ENCODE peak calls at places on chromosomes 16 and 17, in four cellular contexts. M is IMR-90, Q is mesenchymal stem cell, C is trophoblast cell. P is an unnamed sample.

GRCh38 chr17:81329279-81329926 is 34.3 kb upstream of the SLC38A10 start:
- DNase-seq in M (peak; percentile 92), Q (peak; percentile 94), C (peak; percentile 99), P (peak; percentile 94)

GRCh38 chr16:86151372-86151950 is 252.5 kb downstream of the IRF8 start:
- DNase-seq in Q (no peak), M (no peak), C (no peak), P (no peak)

GRCh38 chr16:12257926-12258561 is 281.5 kb downstream of the SNX29 start:
- DNase-seq in C (peak; percentile 7), M (no peak), Q (no peak), P (peak; percentile 57)

GRCh38 chr16:12677472-12677871 is 126.2 kb downstream of the CPPED1 start:
- DNase-seq in Q (no peak), M (no peak), C (no peak), P (no peak)

GRCh38 chr17:67372751-67373150 is 4.3 kb upstream of the PITPNC1 start:
- DNase-seq in M (no peak), Q (no peak), C (no peak), P (no peak)

GRCh38 chr16:53775821-53776431 is 72.0 kb downstream of the FTO start:
- DNase-seq in C (peak; percentile 37), M (peak; percentile 91), Q (peak; percentile 95), P (no peak)

GRCh38 chr17:850828-851759 is 68.9 kb downstream of the MRM3 start:
- DNase-seq in Q (peak; percentile 78), M (peak; percentile 40), C (no peak), P (no peak)

GRCh38 chr16:68351991-68352431 is 41.2 kb downstream of the PRMT7 start:
- DNase-seq in C (no peak), Q (no peak), M (no peak), P (no peak)

GRCh38 chr17:30450125-30451027 is 26.8 kb upstream of the GOSR1 start:
- DNase-seq in M (peak; percentile 33), Q (peak; percentile 62), C (peak; percentile 93), P (no peak)

GRCh38 chr17:29590261-29590978 is 972 bp upstream of the GIT1 start:
- DNase-seq in Q (peak; percentile 68), C (no peak), M (peak; percentile 58), P (no peak)

GRCh38 chr16:66844342-66845079 is at the start of gene CA7:
- DNase-seq in M (no peak), Q (no peak), C (no peak), P (no peak)

GRCh38 chr16:9015489-9015888 is 51.8 kb upstream of the USP7 start:
- DNase-seq in Q (no peak), C (peak; percentile 72), M (no peak), P (no peak)

GRCh38 chr16:85369741-85370528 is 243.2 kb upstream of the GSE1 start:
- DNase-seq in C (peak; percentile 37), M (no peak), Q (peak; percentile 71), P (peak; percentile 74)

GRCh38 chr17:68382582-68383085 is 74.7 kb downstream of the WIPI1 start:
- DNase-seq in C (no peak), M (no peak), Q (peak; percentile 53), P (peak; percentile 8)

GRCh38 chr17:10836145-10836544 is 1.7 kb downstream of the PIRT start:
- DNase-seq in C (no peak), M (no peak), Q (no peak), P (no peak)

GRCh38 chr17:75551276-75551675 is 25.8 kb downstream of the LLGL2 start:
- DNase-seq in C (peak; percentile 95), M (no peak), Q (peak; percentile 16), P (no peak)

GRCh38 chr17:3828151-3828851 is 17.7 kb downstream of the NCBP3 start:
- DNase-seq in Q (peak; percentile 68), C (no peak), M (peak; percentile 86), P (no peak)

GRCh38 chr16:1330260-1330914 is 3.1 kb upstream of the BAIAP3 start:
- DNase-seq in Q (no peak), C (no peak), M (no peak), P (peak; percentile 79)

GRCh38 chr17:34584805-34585416 is 5.5 kb downstream of the TMEM132E start:
- DNase-seq in Q (no peak), M (peak; percentile 2), C (no peak), P (no peak)

GRCh38 chr16:66740533-66740932 is 10.9 kb downstream of the DYNC1LI2 start:
- DNase-seq in M (no peak), Q (peak; percentile 24), C (no peak), P (no peak)

GRCh38 chr16:80883159-80883642 is 78.8 kb upstream of the CDYL2 start:
- DNase-seq in Q (no peak), C (no peak), M (no peak), P (no peak)

GRCh38 chr16:82585675-82586074 is 41.1 kb upstream of the CDH13 start:
- DNase-seq in Q (no peak), M (peak; percentile 88), C (no peak), P (no peak)

GRCh38 chr16:81642107-81642436 is 137.0 kb upstream of the PLCG2 start:
- DNase-seq in Q (no peak), M (no peak), C (no peak), P (no peak)

GRCh38 chr17:79866791-79867190 is 27.6 kb upstream of the CBX4 start:
- DNase-seq in C (no peak), Q (no peak), M (no peak), P (no peak)

GRCh38 chr16:26317885-26318284 is 626.1 kb downstream of the HS3ST4 start:
- DNase-seq in M (no peak), C (no peak), Q (no peak), P (no peak)

GRCh38 chr16:89506791-89507191 is 1.4 kb upstream of the SPG7 start:
- DNase-seq in Q (no peak), C (no peak), M (no peak), P (no peak)

GRCh38 chr17:1153795-1154546 is 25.8 kb downstream of the ABR start:
- DNase-seq in Q (no peak), M (peak; percentile 67), C (no peak), P (peak; percentile 82)

DNA sequence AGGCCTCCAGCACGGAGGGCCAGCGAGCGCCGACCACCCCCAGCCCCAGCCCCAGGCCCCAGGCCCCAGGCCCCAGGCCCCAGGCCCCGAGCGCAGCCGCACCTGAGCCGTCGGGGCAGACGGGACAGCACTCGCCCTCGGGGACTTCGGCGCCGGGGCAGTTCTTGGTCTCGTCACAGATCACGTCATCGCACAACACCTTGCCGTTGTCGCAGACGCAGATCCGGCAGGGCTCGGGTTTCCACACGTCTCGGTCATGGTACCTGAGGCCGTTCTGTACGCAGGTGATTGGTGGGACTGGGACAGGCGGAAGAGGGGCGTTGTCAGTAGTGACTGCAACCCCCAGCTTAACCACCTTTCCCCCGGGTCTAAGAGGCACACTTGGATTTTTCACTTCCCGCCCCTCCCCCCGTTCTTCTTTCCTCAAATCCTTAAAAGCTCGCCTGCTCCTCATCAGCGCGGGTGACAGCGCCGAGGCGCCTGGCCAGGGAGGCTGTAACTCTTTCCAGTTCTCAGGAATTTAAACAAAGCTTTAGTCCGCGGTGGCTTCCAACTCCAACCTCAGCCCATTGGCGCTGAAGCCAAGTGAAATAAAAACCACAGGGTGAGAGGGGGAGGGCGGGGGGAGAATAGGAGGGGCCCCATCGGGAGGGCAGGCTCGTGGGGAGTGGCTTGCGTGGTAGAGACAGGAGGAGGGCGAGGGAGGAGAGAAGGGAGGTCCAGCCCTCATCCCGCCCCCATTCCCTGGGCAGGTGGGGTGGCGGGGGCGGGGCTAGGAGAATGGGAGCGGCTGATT is 1.6 kb downstream of the COL1A1 start:
- DNase-seq in M (peak; percentile 93), C (peak; percentile 64), Q (peak; percentile 98), P (peak; percentile 97)
- H3K18ac ChIP-seq in M (peak overlapping the region; percentile 97), C (peak overlapping the region; percentile 35), Q (peak overlapping the region; percentile 100), P (no peak overlapping the region)

GRCh38 chr17:76995352-76996105 is 127.3 kb downstream of the MGAT5B start:
- DNase-seq in Q (no peak), M (no peak), C (no peak), P (peak; percentile 80)

GRCh38 chr17:76998839-76999238 is 130.6 kb downstream of the MGAT5B start:
- DNase-seq in C (no peak), M (no peak), Q (no peak), P (no peak)

GRCh38 chr17:76994237-76994637 is 126.0 kb downstream of the MGAT5B start:
- DNase-seq in C (no peak), M (no peak), Q (no peak), P (no peak)

GRCh38 chr17:76997981-76998531 is 129.9 kb downstream of the MGAT5B start:
- DNase-seq in M (no peak), C (no peak), Q (no peak), P (no peak)

DNA sequence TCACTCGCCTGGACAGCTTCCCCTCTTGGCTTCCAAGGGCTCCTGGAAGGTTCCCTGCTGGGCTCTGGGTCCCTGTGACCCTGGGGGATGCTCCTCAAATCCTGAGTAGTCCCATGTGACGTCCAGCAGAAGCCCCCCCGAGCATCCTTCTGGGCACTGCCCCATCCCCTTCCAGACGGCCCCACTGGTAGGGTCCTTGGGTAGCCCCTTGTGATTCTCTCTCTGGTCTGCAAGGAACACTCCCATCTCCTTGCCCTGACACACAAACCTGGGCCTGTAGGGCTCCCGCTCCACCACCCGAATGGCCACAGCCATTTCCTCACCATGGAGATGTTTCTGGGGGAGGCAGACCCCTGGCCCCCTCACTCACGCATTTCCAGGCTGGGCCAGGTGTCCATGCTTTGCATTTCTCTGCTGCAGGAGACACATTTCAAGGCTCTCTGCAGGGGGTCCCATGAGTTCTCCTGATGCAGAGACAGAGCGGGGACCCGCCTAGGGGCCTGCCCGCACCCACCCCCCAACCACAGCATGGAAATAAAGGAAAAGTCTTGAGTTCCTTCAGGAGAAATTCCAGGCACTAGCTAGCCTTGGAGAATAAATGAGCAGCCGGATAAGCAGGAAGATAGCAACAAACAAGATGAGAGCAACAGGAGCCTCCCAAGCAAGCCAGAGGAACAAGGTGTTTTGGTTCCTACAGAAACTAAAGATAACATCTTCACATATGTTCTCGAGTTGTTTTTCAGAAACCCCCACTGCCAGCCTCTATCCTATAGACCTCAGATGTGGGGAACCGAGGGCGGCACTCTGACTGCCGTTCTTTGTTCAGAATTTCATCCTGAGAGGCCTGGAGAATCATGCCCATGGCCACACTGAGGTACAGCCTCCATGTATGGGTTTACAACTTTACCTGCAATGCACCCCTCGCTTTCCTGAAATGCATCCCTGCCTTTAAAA is 128.8 kb downstream of the MGAT5B start:
- DNase-seq in Q (no peak), M (no peak), C (no peak), P (no peak)
- H2BK120ac ChIP-seq in Q (no peak overlapping the region), M (no peak overlapping the region), C (no peak overlapping the region), P (no peak overlapping the region)

GRCh38 chr17:77286641-77287431 is 146.1 kb downstream of the SEC14L1 start:
- DNase-seq in Q (peak; percentile 79), C (no peak), M (peak; percentile 18), P (no peak)
- H3K4me1 ChIP-seq in Q (peaks cover 53% of the 10 kb centered on the region), C (peaks cover 29% of the 10 kb centered on the region), M (peaks cover 43% of the 10 kb centered on the region), P (peaks cover 3% of the 10 kb centered on the region)

GRCh38 chr17:5034651-5035050 is 575 bp downstream of the SLC52A1 start:
- DNase-seq in C (no peak), Q (no peak), M (no peak), P (peak; percentile 30)

GRCh38 chr17:5035356-5035755 is at the start of gene SLC52A1:
- DNase-seq in C (peak; percentile 30), M (no peak), Q (no peak), P (peak; percentile 78)

GRCh38 chr17:5033352-5034015 is 1.7 kb downstream of the SLC52A1 start:
- DNase-seq in Q (no peak), M (no peak), C (no peak), P (peak; percentile 51)

GRCh38 chr17:5032865-5033264 is 2.4 kb downstream of the SLC52A1 start:
- DNase-seq in C (no peak), Q (no peak), M (no peak), P (peak; percentile 34)

DNA sequence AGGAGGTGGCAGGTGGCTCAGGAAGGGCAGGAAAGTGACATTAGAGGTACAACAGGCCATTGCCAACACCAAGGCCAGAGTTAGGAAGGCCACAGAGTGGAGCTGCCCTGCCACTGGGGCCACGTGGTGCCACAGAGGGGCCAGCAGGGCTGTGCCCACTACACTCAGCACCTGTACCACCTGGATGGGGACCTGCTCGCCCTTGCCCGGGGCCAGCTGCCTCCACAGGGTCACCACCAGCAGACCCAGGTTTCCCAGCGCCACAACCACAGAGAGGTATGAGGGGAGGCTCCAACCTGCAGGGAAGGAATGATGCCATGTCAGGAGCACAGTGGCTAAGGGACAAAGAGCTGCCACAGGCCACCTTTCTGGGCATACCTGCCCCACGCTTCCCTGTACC is 1.2 kb downstream of the SLC52A1 start:
- DNase-seq in M (no peak), C (no peak), Q (no peak), P (peak; percentile 28)
- H3K18ac ChIP-seq in M (no peak overlapping the region), C (no peak overlapping the region), Q (no peak overlapping the region), P (no peak overlapping the region)

P was measured in H9.